ENCODE peak calls at places on chromosomes 2 and 18, in five cellular contexts. One of them, this sample, is unnamed.

GRCh38 chr2:222380456-222380855 is 43.9 kb upstream of the SGPP2 start:
- DNase-seq in Peyer's patch: no peak
- DNase-seq in fibroblast of villous mesenchyme: no peak
- DNase-seq in dorsolateral prefrontal cortex: no peak
- DNase-seq in endodermal cell: no peak
- DNase-seq in this sample: no peak

GRCh38 chr2:240502059-240502429 is 55.7 kb downstream of the ANKMY1 start:
- DNase-seq in Peyer's patch: no peak
- DNase-seq in fibroblast of villous mesenchyme: no peak
- DNase-seq in dorsolateral prefrontal cortex: no peak
- DNase-seq in endodermal cell: peak
- DNase-seq in this sample: no peak

GRCh38 chr18:49238433-49239042 is 221.9 kb downstream of the DYM start:
- DNase-seq in dorsolateral prefrontal cortex: no peak
- DNase-seq in Peyer's patch: no peak
- DNase-seq in endodermal cell: peak
- DNase-seq in fibroblast of villous mesenchyme: peak
- DNase-seq in this sample: peak

GRCh38 chr18:29874519-29875098 is 1167.9 kb downstream of the DSC3 start:
- DNase-seq in fibroblast of villous mesenchyme: peak
- DNase-seq in Peyer's patch: no peak
- DNase-seq in endodermal cell: peak
- DNase-seq in dorsolateral prefrontal cortex: no peak
- DNase-seq in this sample: peak

GRCh38 chr2:235384624-235385023 is 109.2 kb upstream of the AGAP1 start:
- DNase-seq in Peyer's patch: no peak
- DNase-seq in endodermal cell: peak
- DNase-seq in dorsolateral prefrontal cortex: peak
- DNase-seq in fibroblast of villous mesenchyme: no peak
- DNase-seq in this sample: no peak

GRCh38 chr18:48017625-48018024 is 87.2 kb upstream of the SMAD2 start:
- DNase-seq in Peyer's patch: peak
- DNase-seq in dorsolateral prefrontal cortex: no peak
- DNase-seq in endodermal cell: peak
- DNase-seq in fibroblast of villous mesenchyme: peak
- DNase-seq in this sample: peak

GRCh38 chr2:6913415-6914157 is 3.6 kb upstream of the RNF144A start:
- DNase-seq in Peyer's patch: no peak
- DNase-seq in fibroblast of villous mesenchyme: no peak
- DNase-seq in dorsolateral prefrontal cortex: no peak
- DNase-seq in endodermal cell: no peak
- DNase-seq in this sample: no peak

GRCh38 chr2:44326548-44327269 is 34.6 kb downstream of the PREPL start:
- DNase-seq in fibroblast of villous mesenchyme: no peak
- DNase-seq in endodermal cell: no peak
- DNase-seq in Peyer's patch: no peak
- DNase-seq in dorsolateral prefrontal cortex: no peak
- DNase-seq in this sample: no peak

GRCh38 chr2:3951131-3951954 is 248.0 kb downstream of the DCDC2C start:
- DNase-seq in endodermal cell: no peak
- DNase-seq in dorsolateral prefrontal cortex: no peak
- DNase-seq in fibroblast of villous mesenchyme: no peak
- DNase-seq in Peyer's patch: no peak
- DNase-seq in this sample: no peak

GRCh38 chr2:168851674-168852320 is 38.4 kb downstream of the SPC25 start:
- DNase-seq in Peyer's patch: peak
- DNase-seq in endodermal cell: no peak
- DNase-seq in dorsolateral prefrontal cortex: peak
- DNase-seq in fibroblast of villous mesenchyme: peak
- DNase-seq in this sample: peak

GRCh38 chr2:168850846-168851245 is 39.4 kb downstream of the SPC25 start:
- DNase-seq in dorsolateral prefrontal cortex: no peak
- DNase-seq in Peyer's patch: no peak
- DNase-seq in endodermal cell: no peak
- DNase-seq in fibroblast of villous mesenchyme: no peak
- DNase-seq in this sample: no peak

GRCh38 chr2:168853471-168853870 is 36.8 kb downstream of the SPC25 start:
- DNase-seq in dorsolateral prefrontal cortex: no peak
- DNase-seq in Peyer's patch: no peak
- DNase-seq in endodermal cell: no peak
- DNase-seq in fibroblast of villous mesenchyme: no peak
- DNase-seq in this sample: no peak

GRCh38 chr2:168849610-168850009 is 40.6 kb downstream of the SPC25 start:
- DNase-seq in fibroblast of villous mesenchyme: peak
- DNase-seq in Peyer's patch: peak
- DNase-seq in dorsolateral prefrontal cortex: no peak
- DNase-seq in endodermal cell: peak
- DNase-seq in this sample: peak

GRCh38 chr2:168852487-168852886 is 37.7 kb downstream of the SPC25 start:
- DNase-seq in fibroblast of villous mesenchyme: no peak
- DNase-seq in endodermal cell: no peak
- DNase-seq in Peyer's patch: no peak
- DNase-seq in dorsolateral prefrontal cortex: no peak
- DNase-seq in this sample: no peak
- H3K4me3 ChIP-seq in fibroblast of villous mesenchyme: no peak
- H3K4me3 ChIP-seq in endodermal cell: no peak
- H3K4me3 ChIP-seq in Peyer's patch: no peak
- H3K4me3 ChIP-seq in dorsolateral prefrontal cortex: no peak
- H3K4me3 ChIP-seq in this sample: no peak

GRCh38 chr2:58046585-58047372 is at the start of gene VRK2:
- DNase-seq in Peyer's patch: peak
- DNase-seq in dorsolateral prefrontal cortex: peak
- DNase-seq in fibroblast of villous mesenchyme: peak
- DNase-seq in endodermal cell: peak
- DNase-seq in this sample: peak
- TF ChIP-seq CTCF in Peyer's patch: no peak
- TF ChIP-seq CTCF in dorsolateral prefrontal cortex: no peak
- TF ChIP-seq CTCF in fibroblast of villous mesenchyme: peak
- TF ChIP-seq CTCF in endodermal cell: peak
- TF ChIP-seq CTCF in this sample: no peak

DNA sequence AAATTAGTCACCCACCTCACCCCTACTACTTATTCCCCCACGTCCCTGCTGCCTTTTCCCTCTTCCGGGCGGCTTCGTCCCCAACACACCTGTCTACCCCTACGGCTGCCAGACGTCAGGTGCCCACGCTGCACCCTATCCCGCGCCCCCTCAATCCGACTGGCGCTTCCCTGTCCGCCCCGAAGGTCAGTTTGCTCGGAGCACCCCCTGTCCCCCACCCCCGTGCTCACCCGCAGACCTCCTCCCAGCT is 457 bp downstream of the ACVR1C start:
- DNase-seq in Peyer's patch: no peak
- DNase-seq in fibroblast of villous mesenchyme: no peak
- DNase-seq in dorsolateral prefrontal cortex: no peak
- DNase-seq in endodermal cell: no peak
- DNase-seq in this sample: no peak
- H3K4me3 ChIP-seq in Peyer's patch: peak
- H3K4me3 ChIP-seq in fibroblast of villous mesenchyme: peak
- H3K4me3 ChIP-seq in dorsolateral prefrontal cortex: peak
- H3K4me3 ChIP-seq in endodermal cell: peak
- H3K4me3 ChIP-seq in this sample: peak

GRCh38 chr18:14074187-14074586 is 58.0 kb downstream of the ZNF519 start:
- DNase-seq in endodermal cell: peak
- DNase-seq in fibroblast of villous mesenchyme: no peak
- DNase-seq in Peyer's patch: no peak
- DNase-seq in dorsolateral prefrontal cortex: no peak
- DNase-seq in this sample: no peak
- TF ChIP-seq CTCF in endodermal cell: peak
- TF ChIP-seq CTCF in fibroblast of villous mesenchyme: no peak
- TF ChIP-seq CTCF in Peyer's patch: no peak
- TF ChIP-seq CTCF in dorsolateral prefrontal cortex: no peak
- TF ChIP-seq CTCF in this sample: no peak

DNA sequence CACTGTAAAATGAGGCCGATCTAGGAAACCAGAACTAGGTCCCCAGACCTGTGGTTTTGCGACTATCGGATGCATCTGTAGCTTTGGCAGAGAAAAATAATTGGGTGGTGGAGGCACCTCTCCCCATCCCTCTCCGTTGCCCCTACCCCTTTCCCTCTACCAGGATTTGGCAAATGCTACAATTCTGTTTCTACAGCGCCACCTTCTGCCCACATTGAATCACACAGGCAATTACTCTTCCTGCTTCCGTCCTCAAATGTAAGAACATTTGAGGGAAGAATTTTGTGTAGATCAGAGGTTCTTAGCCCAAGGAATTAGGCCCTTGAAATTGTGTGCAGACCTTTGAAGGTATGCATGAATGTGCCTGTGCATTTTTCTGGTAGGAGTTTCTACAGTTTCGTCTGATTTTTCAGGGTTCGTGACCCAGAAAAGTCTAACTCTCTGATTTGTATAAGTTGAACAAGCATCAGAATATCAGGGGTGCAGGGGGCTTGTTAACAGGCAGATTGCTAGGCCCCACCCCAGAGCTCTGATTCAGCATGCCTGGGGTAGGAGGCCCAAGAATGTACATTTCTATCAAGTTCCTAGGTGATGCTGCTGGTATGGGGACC is 11.2 kb downstream of the ATP6V1B1 start:
- DNase-seq in dorsolateral prefrontal cortex: peak
- DNase-seq in fibroblast of villous mesenchyme: peak
- DNase-seq in endodermal cell: peak
- DNase-seq in Peyer's patch: peak
- DNase-seq in this sample: peak
- H3K4me3 ChIP-seq in dorsolateral prefrontal cortex: no peak
- H3K4me3 ChIP-seq in fibroblast of villous mesenchyme: no peak
- H3K4me3 ChIP-seq in endodermal cell: no peak
- H3K4me3 ChIP-seq in Peyer's patch: no peak
- H3K4me3 ChIP-seq in this sample: no peak

GRCh38 chr2:234100686-234101085 is 50.2 kb downstream of the SPP2 start:
- DNase-seq in endodermal cell: no peak
- DNase-seq in Peyer's patch: no peak
- DNase-seq in fibroblast of villous mesenchyme: no peak
- DNase-seq in dorsolateral prefrontal cortex: no peak
- DNase-seq in this sample: no peak
- TF ChIP-seq CTCF in endodermal cell: no peak
- TF ChIP-seq CTCF in Peyer's patch: no peak
- TF ChIP-seq CTCF in fibroblast of villous mesenchyme: no peak
- TF ChIP-seq CTCF in dorsolateral prefrontal cortex: no peak
- TF ChIP-seq CTCF in this sample: no peak